ENCODE peak calls at places on chromosomes 13 and 19, in seven cellular contexts. C is fibroblast of lung, G is GM23338, B is DND-41, P is neural progenitor cell, F is K562, W is PC-3. M is an unnamed sample. For H3K4me1, the result is how much of the 10 kb centered on the place peaks cover.

GRCh38 chr19:13825489-13826475 is 30.5 kb downstream of the ZSWIM4 start:
- DNase-seq in F (peak), P (peak), G (peak), C (no peak), B (peak), W (peak), M (no peak)

GRCh38 chr19:54455786-54456422 is 6.9 kb downstream of the LENG8 start:
- DNase-seq in C (no peak), F (no peak), B (no peak), W (no peak), G (no peak), P (no peak), M (no peak)

GRCh38 chr13:109345433-109345941 is 440.9 kb downstream of the IRS2 start:
- DNase-seq in W (peak), C (peak), F (no peak), B (no peak), G (no peak), P (no peak), M (peak)

GRCh38 chr13:30255696-30256095 is 51.7 kb downstream of the KATNAL1 start:
- DNase-seq in P (no peak), W (no peak), C (peak), G (no peak), B (no peak), F (no peak), M (no peak)

GRCh38 chr13:98541701-98542203 is 35.2 kb downstream of the STK24 start:
- DNase-seq in C (no peak), W (no peak), G (no peak), P (no peak), B (no peak), F (no peak), M (no peak)

GRCh38 chr19:21197589-21198295 is 55.9 kb downstream of the ZNF431 start:
- DNase-seq in G (no peak), C (no peak), P (no peak), B (no peak), F (no peak), W (no peak), M (no peak)

GRCh38 chr13:64429691-64430090 is 2800.4 kb downstream of the PCDH9 start:
- DNase-seq in F (no peak), B (no peak), C (no peak), P (no peak), W (no peak), G (no peak), M (no peak)

GRCh38 chr13:107275945-107276614 is 708.1 kb upstream of the ARGLU1 start:
- DNase-seq in C (no peak), B (no peak), G (no peak), W (no peak), P (no peak), F (no peak), M (peak)

GRCh38 chr13:33787051-33787591 is 30.8 kb upstream of the RFC3 start:
- DNase-seq in W (no peak), F (no peak), C (no peak), G (no peak), P (no peak), B (peak), M (peak)

GRCh38 chr13:37047846-37048245 is 11.6 kb downstream of the SUPT20H start:
- DNase-seq in B (no peak), P (no peak), C (no peak), F (no peak), G (no peak), W (no peak), M (no peak)

GRCh38 chr13:61728468-61728867 is 312.8 kb upstream of the PCDH20 start:
- DNase-seq in C (peak), P (no peak), B (no peak), W (no peak), G (no peak), F (no peak), M (no peak)

GRCh38 chr13:80342541-80343371 is 1.8 kb upstream of the SPRY2 start:
- DNase-seq in P (peak), F (peak), B (peak), W (peak), C (peak), G (peak), M (peak)

GRCh38 chr13:46134961-46135522 is 30.2 kb upstream of the CPB2 start:
- DNase-seq in G (peak), C (peak), W (peak), F (no peak), P (peak), B (no peak), M (peak)

GRCh38 chr19:50224986-50225747 is 21.7 kb downstream of the MYH14 start:
- DNase-seq in G (no peak), B (no peak), P (no peak), W (no peak), C (no peak), F (no peak), M (no peak)

GRCh38 chr19:34999498-35000337 is at the start of gene GRAMD1A:
- DNase-seq in C (peak), F (peak), P (peak), W (peak), G (peak), B (peak), M (peak)

GRCh38 chr13:29457299-29457698 is 138.2 kb downstream of the SLC7A1 start:
- DNase-seq in P (no peak), W (peak), B (no peak), F (no peak), C (peak), G (no peak), M (peak)

GRCh38 chr13:65090191-65090590 is 2139.9 kb downstream of the PCDH9 start:
- DNase-seq in C (no peak), W (no peak), G (no peak), P (no peak), B (no peak), F (no peak), M (no peak)

GRCh38 chr13:76473552-76474134 is 412.6 kb downstream of the KCTD12 start:
- DNase-seq in F (peak), P (peak), B (peak), W (peak), C (peak), G (peak), M (peak)

GRCh38 chr19:16814526-16815100 is 14.6 kb upstream of the SIN3B start:
- DNase-seq in G (peak), B (no peak), C (peak), F (no peak), W (no peak), P (no peak), M (peak)

GRCh38 chr19:703651-704446 is 4.9 kb upstream of the PALM start:
- DNase-seq in P (peak), B (peak), W (peak), G (peak), F (peak), C (peak), M (peak)

GRCh38 chr19:1067341-1068103 is 555 bp downstream of the ARHGAP45 start:
- DNase-seq in B (no peak), C (no peak), W (no peak), G (no peak), F (peak), P (no peak), M (no peak)

GRCh38 chr13:23751195-23751594 is 138.0 kb downstream of the MIPEP start:
- DNase-seq in W (peak), C (no peak), F (no peak), P (no peak), G (no peak), B (no peak), M (peak)

GRCh38 chr13:99636728-99637353 is 135.6 kb downstream of the TM9SF2 start:
- DNase-seq in P (no peak), C (no peak), W (no peak), F (no peak), G (no peak), B (no peak), M (no peak)

GRCh38 chr19:37055330-37055729 is 22.9 kb upstream of the ZNF420 start:
- DNase-seq in C (no peak), W (no peak), B (no peak), G (no peak), P (no peak), F (no peak), M (no peak)

GRCh38 chr13:111575276-111575675 is 254.8 kb downstream of the TEX29 start:
- DNase-seq in C (no peak), W (no peak), B (no peak), P (no peak), F (no peak), G (no peak), M (no peak)

GRCh38 chr13:43058318-43058674 is 34.9 kb downstream of the DNAJC15 start:
- DNase-seq in B (no peak), G (no peak), F (no peak), P (no peak), W (peak), C (peak), M (peak)

GRCh38 chr13:27035892-27036235 is 135.7 kb downstream of the USP12 start:
- DNase-seq in G (no peak), C (no peak), B (no peak), F (no peak), P (no peak), W (peak), M (peak)

GRCh38 chr13:112839347-112840105 is 129.5 kb upstream of the MCF2L start:
- DNase-seq in P (no peak), B (peak), F (no peak), W (no peak), G (no peak), C (peak), M (no peak)

GRCh38 chr13:85974604-85975366 is 175.6 kb upstream of the SLITRK6 start:
- DNase-seq in P (no peak), C (no peak), B (no peak), G (no peak), W (peak), F (no peak), M (peak)

GRCh38 chr13:75541287-75541686 is 3.6 kb upstream of the COMMD6 start:
- DNase-seq in C (no peak), B (no peak), W (no peak), F (no peak), P (no peak), G (no peak), M (no peak)

GRCh38 chr19:4388171-4389063 is 11.9 kb downstream of the SH3GL1 start:
- DNase-seq in F (no peak), W (peak), P (peak), G (no peak), B (no peak), C (no peak), M (peak)

GRCh38 chr19:40223135-40223822 is 3.2 kb downstream of the CCNP start:
- DNase-seq in F (no peak), P (peak), G (peak), B (no peak), C (no peak), W (peak), M (no peak)

GRCh38 chr19:53511933-53512374 is 26.0 kb upstream of the ZNF331 start:
- DNase-seq in F (peak), C (peak), B (peak), W (peak), G (peak), P (peak), M (peak)

GRCh38 chr19:31329819-31330218 is 19.4 kb downstream of the TSHZ3 start:
- DNase-seq in W (no peak), F (no peak), G (no peak), C (no peak), B (no peak), P (no peak), M (no peak)

GRCh38 chr19:13808856-13809255 is 13.6 kb downstream of the ZSWIM4 start:
- DNase-seq in G (no peak), C (no peak), W (no peak), P (no peak), B (no peak), F (no peak), M (no peak)

GRCh38 chr13:101575591-101575990 is 123.1 kb downstream of the ITGBL1 start:
- DNase-seq in B (no peak), C (no peak), P (no peak), W (peak), G (no peak), F (no peak), M (peak)

GRCh38 chr19:30283556-30283955 is 88.6 kb upstream of the ZNF536 start:
- DNase-seq in P (no peak), G (no peak), W (no peak), C (no peak), B (no peak), F (no peak), M (no peak)

GRCh38 chr13:63198076-63198475 is 1782.4 kb upstream of the PCDH20 start:
- DNase-seq in P (no peak), B (no peak), C (peak), G (no peak), F (no peak), W (no peak), M (no peak)

GRCh38 chr19:30864460-30865215 is 484.6 kb downstream of the TSHZ3 start:
- DNase-seq in C (no peak), P (no peak), G (no peak), F (no peak), W (no peak), B (no peak), M (no peak)

GRCh38 chr13:97249093-97249787 is 27.1 kb downstream of the MBNL2 start:
- DNase-seq in G (no peak), P (no peak), B (no peak), C (peak), W (no peak), F (no peak), M (no peak)

GRCh38 chr13:97252735-97253134 is 30.6 kb downstream of the MBNL2 start:
- DNase-seq in B (no peak), C (no peak), P (no peak), F (no peak), G (no peak), W (no peak), M (no peak)

GRCh38 chr13:97250560-97250959 is 28.4 kb downstream of the MBNL2 start:
- DNase-seq in F (no peak), P (no peak), G (no peak), W (no peak), B (no peak), C (no peak), M (no peak)

GRCh38 chr13:97248243-97248642 is 26.1 kb downstream of the MBNL2 start:
- DNase-seq in B (no peak), W (no peak), P (no peak), F (no peak), G (no peak), C (no peak), M (no peak)

GRCh38 chr13:97249797-97250495 is 27.8 kb downstream of the MBNL2 start:
- DNase-seq in G (no peak), P (no peak), B (no peak), F (no peak), C (no peak), W (no peak), M (no peak)
- H3K4me1 ChIP-seq in G (under half), P (under half), B (under half), F (under half), C (under half), W (under half), M (under half)

GRCh38 chr19:47447470-47448359 is 24.0 kb downstream of the SLC8A2 start:
- DNase-seq in W (peak), B (peak), C (peak), P (peak), F (peak), G (peak), M (peak)
- TF ChIP-seq EZH2 in W (no peak), B (no peak), C (no peak), P (peak), F (no peak), G (no peak), M (no peak)

DNA sequence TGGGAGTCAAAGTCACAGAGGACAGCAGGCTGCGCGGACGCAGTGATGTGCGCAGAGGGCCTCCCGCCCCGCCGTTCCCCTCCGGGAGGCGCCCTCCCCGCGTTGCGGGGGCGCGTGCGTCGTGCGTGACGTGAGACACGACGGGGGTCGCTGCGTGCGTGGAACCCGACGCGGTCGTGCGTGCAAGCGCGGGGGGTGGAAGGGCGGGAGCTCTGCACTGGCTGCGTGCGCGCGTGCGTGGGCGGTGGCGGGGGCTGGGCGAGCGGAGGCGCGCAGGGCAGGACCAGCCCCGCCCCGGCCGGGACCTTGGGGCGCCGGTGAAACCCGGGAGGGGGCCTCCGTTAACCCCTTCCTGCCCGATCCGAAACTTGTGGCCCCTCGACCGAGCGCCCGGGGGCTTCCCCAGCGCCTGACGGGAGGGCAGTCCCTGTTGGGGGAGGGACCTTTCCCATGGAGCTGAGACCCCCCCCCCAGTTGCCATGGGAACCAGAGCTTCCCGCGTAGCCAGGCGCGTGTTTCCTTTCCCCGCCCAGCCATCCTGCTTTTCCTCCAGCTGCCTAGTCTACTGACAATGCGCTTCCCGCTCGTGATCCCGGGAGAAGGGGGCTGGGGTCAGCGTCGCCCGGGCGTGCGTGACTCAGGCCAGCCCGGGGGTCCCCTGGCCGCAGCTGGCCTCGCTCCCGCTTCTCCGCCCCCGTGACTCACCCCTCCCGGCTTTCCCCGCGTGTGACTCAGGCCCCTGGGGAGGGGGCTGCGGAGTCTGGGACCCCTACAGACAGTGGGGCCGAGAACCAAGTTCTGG is 7.3 kb upstream of the HOOK2 start:
- DNase-seq in C (peak), P (peak), W (peak), G (peak), F (peak), B (peak), M (peak)
- H3K4me1 ChIP-seq in C (under half), P (under half), W (half or more), G (under half), F (half or more), B (half or more), M (half or more)

DNA sequence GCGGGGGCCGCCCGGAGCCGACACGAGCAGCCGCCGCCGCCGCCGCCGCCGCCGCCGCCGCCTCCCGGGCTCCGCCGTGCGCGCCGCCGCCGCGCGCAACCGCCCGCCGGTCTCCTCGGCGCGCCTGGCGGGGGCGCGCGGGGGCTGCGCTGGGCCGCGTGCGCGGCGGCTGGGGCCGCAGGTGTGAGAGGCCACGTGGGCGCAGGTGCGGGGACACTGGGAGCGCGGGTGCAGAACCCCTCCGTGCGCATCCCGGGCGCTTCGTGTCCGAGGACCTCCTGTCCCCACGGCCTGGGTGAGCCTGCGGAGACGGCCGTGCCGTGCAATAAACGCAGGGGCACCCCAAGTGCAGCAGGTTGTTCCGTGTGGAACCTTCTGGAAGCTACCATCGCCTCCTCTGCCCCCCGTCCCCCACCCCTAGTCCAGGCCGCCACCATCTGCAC is at the start of gene LINGO3:
- DNase-seq in C (no peak), B (no peak), F (peak), G (no peak), W (no peak), P (peak), M (no peak)
- TF ChIP-seq EZH2 in C (no peak), B (no peak), F (no peak), G (no peak), W (no peak), P (no peak), M (no peak)

DNA sequence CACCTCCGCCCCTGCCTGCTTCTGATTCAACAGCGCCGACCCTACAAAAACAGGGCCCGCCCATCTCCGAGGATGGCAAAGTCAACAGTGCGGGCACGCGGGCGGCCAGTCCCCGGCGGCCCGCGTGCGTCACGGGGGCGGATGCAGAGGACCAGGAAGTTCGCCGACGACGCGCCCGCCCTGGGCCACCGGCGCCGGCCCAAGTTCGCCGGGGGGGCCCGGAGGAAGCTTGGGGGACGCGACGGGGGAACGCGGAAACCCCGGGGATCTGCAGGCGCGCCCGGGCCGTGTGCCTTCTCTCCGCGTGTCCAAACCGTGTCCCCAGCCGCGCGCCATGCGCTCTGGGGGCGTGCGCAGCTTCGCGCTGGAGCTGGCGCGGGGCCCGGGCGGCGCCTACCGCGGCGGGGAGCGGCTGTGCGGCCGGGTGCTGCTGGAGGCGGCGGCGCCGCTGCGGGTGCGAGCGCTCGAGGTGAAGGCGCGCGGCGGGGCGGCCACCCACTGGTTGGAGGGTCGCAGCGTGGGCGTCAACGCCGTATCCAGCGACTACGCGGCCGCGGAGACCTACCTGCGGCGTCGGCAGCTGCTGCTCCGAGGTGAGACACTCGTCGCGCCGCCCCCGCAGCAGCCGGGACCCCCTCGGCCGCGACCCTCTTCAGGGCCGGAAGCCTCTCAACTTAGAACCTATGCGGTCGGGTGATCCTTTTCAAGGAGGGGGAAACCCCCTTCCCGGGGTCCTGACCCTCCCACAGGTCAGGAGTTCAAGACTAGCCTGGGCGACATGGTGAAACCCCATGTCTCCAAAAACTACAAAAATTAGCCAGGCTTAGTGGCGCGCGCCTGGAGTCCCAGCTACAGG is 6.8 kb upstream of the ARRDC2 start:
- DNase-seq in W (peak), C (peak), P (peak), B (peak), G (peak), F (peak), M (peak)
- H3K4me1 ChIP-seq in W (under half), C (under half), P (under half), B (under half), G (under half), F (half or more), M (under half)

DNA sequence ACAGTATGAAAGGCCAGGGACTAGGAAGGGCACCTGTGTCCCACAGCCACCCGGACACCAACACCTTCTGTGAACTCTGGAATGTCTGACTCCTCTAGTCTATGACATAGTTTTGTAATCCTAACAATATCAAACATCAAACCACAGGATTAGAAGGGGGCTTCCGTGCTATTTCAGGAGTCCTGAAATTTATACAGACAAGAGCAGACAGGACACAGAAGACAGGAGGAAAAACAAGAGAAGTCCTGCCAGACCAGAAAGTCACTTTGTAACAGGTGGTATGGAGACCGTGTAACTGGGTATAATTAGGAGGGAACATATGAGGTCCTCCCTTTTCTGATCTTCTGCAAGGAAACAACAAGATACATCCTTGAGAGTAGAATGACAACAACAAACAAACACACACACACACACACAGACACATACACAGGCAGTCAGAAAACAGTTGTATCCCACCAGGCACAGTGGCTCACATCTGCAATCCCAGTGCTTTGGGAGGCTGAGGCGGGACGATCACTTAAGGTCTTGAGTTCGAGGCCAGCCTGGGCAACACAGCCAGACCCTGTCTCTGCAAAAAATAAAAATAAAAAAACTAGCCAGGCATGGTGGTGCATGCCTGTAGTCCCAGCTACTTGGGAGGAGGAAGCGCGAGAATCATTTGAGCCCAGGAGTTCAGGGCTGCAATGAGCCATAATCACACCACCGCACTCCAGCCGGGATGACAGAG is 13.1 kb downstream of the INSR start:
- DNase-seq in B (no peak), G (no peak), F (no peak), P (no peak), W (no peak), C (no peak), M (no peak)
- TF ChIP-seq EZH2 in B (no peak), G (no peak), F (no peak), P (no peak), W (no peak), C (no peak), M (no peak)